ENCODE peak calls at places on chromosomes 12 and 14, in six cellular contexts. One of them, this sample, is unnamed.

GRCh38 chr12:32501835-32502333 is 102.5 kb downstream of the FGD4 start:
- DNase-seq in testis: peak
- DNase-seq in ascending aorta: no peak
- DNase-seq in pancreas: no peak
- DNase-seq in Peyer's patch: no peak
- DNase-seq in A549: no peak
- DNase-seq in this sample: no peak

GRCh38 chr12:4450551-4451112 is 5.0 kb upstream of the FGF6 start:
- DNase-seq in ascending aorta: no peak
- DNase-seq in Peyer's patch: no peak
- DNase-seq in pancreas: no peak
- DNase-seq in A549: no peak
- DNase-seq in testis: no peak
- DNase-seq in this sample: no peak

GRCh38 chr14:54942913-54943312 is 40.3 kb upstream of the GCH1 start:
- DNase-seq in A549: no peak
- DNase-seq in testis: no peak
- DNase-seq in ascending aorta: no peak
- DNase-seq in pancreas: no peak
- DNase-seq in Peyer's patch: no peak
- DNase-seq in this sample: no peak

GRCh38 chr14:81137316-81137715 is 83.4 kb downstream of the GTF2A1 start:
- DNase-seq in ascending aorta: no peak
- DNase-seq in testis: no peak
- DNase-seq in Peyer's patch: no peak
- DNase-seq in pancreas: no peak
- DNase-seq in A549: peak
- DNase-seq in this sample: no peak

GRCh38 chr14:92959189-92959531 is 36.2 kb downstream of the CHGA start:
- DNase-seq in A549: no peak
- DNase-seq in pancreas: peak
- DNase-seq in Peyer's patch: no peak
- DNase-seq in ascending aorta: no peak
- DNase-seq in testis: no peak
- DNase-seq in this sample: no peak

GRCh38 chr12:16636435-16637055 is 30.6 kb upstream of the LMO3 start:
- DNase-seq in A549: no peak
- DNase-seq in pancreas: no peak
- DNase-seq in testis: no peak
- DNase-seq in ascending aorta: no peak
- DNase-seq in Peyer's patch: no peak
- DNase-seq in this sample: no peak

GRCh38 chr14:89308232-89308959 is 108.6 kb downstream of the FOXN3 start:
- DNase-seq in A549: no peak
- DNase-seq in pancreas: no peak
- DNase-seq in Peyer's patch: no peak
- DNase-seq in ascending aorta: no peak
- DNase-seq in testis: no peak
- DNase-seq in this sample: no peak

GRCh38 chr12:54173066-54173726 is 15.6 kb downstream of the SMUG1 start:
- DNase-seq in testis: peak
- DNase-seq in pancreas: no peak
- DNase-seq in Peyer's patch: no peak
- DNase-seq in ascending aorta: no peak
- DNase-seq in A549: no peak
- DNase-seq in this sample: no peak

GRCh38 chr14:29465095-29465494 is 462.6 kb downstream of the PRKD1 start:
- DNase-seq in pancreas: no peak
- DNase-seq in A549: no peak
- DNase-seq in ascending aorta: no peak
- DNase-seq in Peyer's patch: no peak
- DNase-seq in testis: no peak
- DNase-seq in this sample: no peak

GRCh38 chr14:21987937-21988336 is 314.3 kb upstream of the OR4E1 start:
- DNase-seq in pancreas: no peak
- DNase-seq in ascending aorta: no peak
- DNase-seq in Peyer's patch: no peak
- DNase-seq in testis: no peak
- DNase-seq in A549: peak
- DNase-seq in this sample: no peak

GRCh38 chr12:24728366-24728765 is 220.5 kb downstream of the BCAT1 start:
- DNase-seq in A549: peak
- DNase-seq in testis: no peak
- DNase-seq in pancreas: no peak
- DNase-seq in ascending aorta: no peak
- DNase-seq in Peyer's patch: no peak
- DNase-seq in this sample: no peak

GRCh38 chr14:101222362-101223090 is 319.0 kb upstream of the RTL1 start:
- DNase-seq in Peyer's patch: no peak
- DNase-seq in A549: no peak
- DNase-seq in testis: no peak
- DNase-seq in ascending aorta: peak
- DNase-seq in pancreas: no peak
- DNase-seq in this sample: no peak

GRCh38 chr14:59997496-59997895 is 77.6 kb downstream of the LRRC9 start:
- DNase-seq in pancreas: no peak
- DNase-seq in ascending aorta: no peak
- DNase-seq in A549: no peak
- DNase-seq in testis: no peak
- DNase-seq in Peyer's patch: no peak
- DNase-seq in this sample: no peak

GRCh38 chr12:101707131-101707782 is 9.8 kb downstream of the CHPT1 start:
- DNase-seq in A549: no peak
- DNase-seq in pancreas: no peak
- DNase-seq in testis: no peak
- DNase-seq in Peyer's patch: no peak
- DNase-seq in ascending aorta: no peak
- DNase-seq in this sample: no peak

GRCh38 chr14:57870686-57871457 is 5.0 kb upstream of the SLC35F4 start:
- DNase-seq in Peyer's patch: no peak
- DNase-seq in ascending aorta: no peak
- DNase-seq in testis: no peak
- DNase-seq in pancreas: no peak
- DNase-seq in A549: no peak
- DNase-seq in this sample: no peak

GRCh38 chr12:103647267-103647666 is 60.2 kb downstream of the STAB2 start:
- DNase-seq in ascending aorta: no peak
- DNase-seq in A549: peak
- DNase-seq in pancreas: no peak
- DNase-seq in testis: no peak
- DNase-seq in Peyer's patch: no peak
- DNase-seq in this sample: no peak

GRCh38 chr12:68885381-68885780 is 47.6 kb downstream of the CPM start:
- DNase-seq in Peyer's patch: no peak
- DNase-seq in A549: no peak
- DNase-seq in ascending aorta: no peak
- DNase-seq in pancreas: no peak
- DNase-seq in testis: no peak
- DNase-seq in this sample: no peak

GRCh38 chr14:100065161-100065871 is at the start of gene EVL:
- DNase-seq in A549: no peak
- DNase-seq in pancreas: no peak
- DNase-seq in testis: no peak
- DNase-seq in ascending aorta: no peak
- DNase-seq in Peyer's patch: peak
- DNase-seq in this sample: peak

GRCh38 chr12:70121562-70121961 is 121.7 kb upstream of the CNOT2 start:
- DNase-seq in A549: no peak
- DNase-seq in Peyer's patch: no peak
- DNase-seq in pancreas: no peak
- DNase-seq in ascending aorta: no peak
- DNase-seq in testis: no peak
- DNase-seq in this sample: no peak

GRCh38 chr12:47267571-47267970 is 187.8 kb upstream of the AMIGO2 start:
- DNase-seq in pancreas: no peak
- DNase-seq in ascending aorta: no peak
- DNase-seq in testis: no peak
- DNase-seq in A549: no peak
- DNase-seq in Peyer's patch: no peak
- DNase-seq in this sample: no peak

GRCh38 chr14:95440951-95441350 is 75.5 kb downstream of the SYNE3 start:
- DNase-seq in A549: no peak
- DNase-seq in testis: no peak
- DNase-seq in Peyer's patch: no peak
- DNase-seq in ascending aorta: no peak
- DNase-seq in pancreas: no peak
- DNase-seq in this sample: no peak

GRCh38 chr14:38243696-38244250 is 12.1 kb downstream of the CLEC14A start:
- DNase-seq in A549: no peak
- DNase-seq in testis: no peak
- DNase-seq in Peyer's patch: no peak
- DNase-seq in pancreas: no peak
- DNase-seq in ascending aorta: no peak
- DNase-seq in this sample: no peak

GRCh38 chr12:132856581-132856980 is 27.9 kb upstream of the GOLGA3 start:
- DNase-seq in ascending aorta: no peak
- DNase-seq in Peyer's patch: no peak
- DNase-seq in pancreas: no peak
- DNase-seq in A549: no peak
- DNase-seq in testis: no peak
- DNase-seq in this sample: no peak

GRCh38 chr14:37988472-37988871 is 219.2 kb upstream of the SSTR1 start:
- DNase-seq in pancreas: no peak
- DNase-seq in Peyer's patch: no peak
- DNase-seq in A549: no peak
- DNase-seq in ascending aorta: no peak
- DNase-seq in testis: no peak
- DNase-seq in this sample: no peak

GRCh38 chr14:96754162-96754844 is 42.9 kb upstream of the VRK1 start:
- DNase-seq in A549: peak
- DNase-seq in Peyer's patch: no peak
- DNase-seq in testis: no peak
- DNase-seq in ascending aorta: no peak
- DNase-seq in pancreas: no peak
- DNase-seq in this sample: no peak

GRCh38 chr14:79510659-79511058 is 700.6 kb downstream of the DIO2 start:
- DNase-seq in testis: no peak
- DNase-seq in pancreas: no peak
- DNase-seq in A549: peak
- DNase-seq in Peyer's patch: no peak
- DNase-seq in ascending aorta: peak
- DNase-seq in this sample: no peak

GRCh38 chr12:27821259-27821973 is 41.4 kb upstream of the MANSC4 start:
- DNase-seq in ascending aorta: no peak
- DNase-seq in testis: peak
- DNase-seq in Peyer's patch: peak
- DNase-seq in pancreas: no peak
- DNase-seq in A549: peak
- DNase-seq in this sample: no peak

GRCh38 chr12:108733132-108733531 is 1.8 kb upstream of the CORO1C start:
- DNase-seq in ascending aorta: no peak
- DNase-seq in testis: no peak
- DNase-seq in pancreas: no peak
- DNase-seq in A549: no peak
- DNase-seq in Peyer's patch: no peak
- DNase-seq in this sample: no peak

GRCh38 chr12:108731105-108731865 is at the start of gene CORO1C:
- DNase-seq in A549: peak
- DNase-seq in ascending aorta: peak
- DNase-seq in testis: peak
- DNase-seq in pancreas: peak
- DNase-seq in Peyer's patch: peak
- DNase-seq in this sample: peak

GRCh38 chr12:108730337-108731104 is 797 bp downstream of the CORO1C start:
- DNase-seq in pancreas: peak
- DNase-seq in Peyer's patch: peak
- DNase-seq in A549: peak
- DNase-seq in testis: peak
- DNase-seq in ascending aorta: peak
- DNase-seq in this sample: peak

GRCh38 chr12:108732489-108732888 is 1.2 kb upstream of the CORO1C start:
- DNase-seq in testis: no peak
- DNase-seq in A549: no peak
- DNase-seq in pancreas: no peak
- DNase-seq in Peyer's patch: no peak
- DNase-seq in ascending aorta: no peak
- DNase-seq in this sample: no peak

GRCh38 chr12:108731866-108732461 is 646 bp upstream of the CORO1C start:
- DNase-seq in testis: peak
- DNase-seq in Peyer's patch: peak
- DNase-seq in pancreas: peak
- DNase-seq in A549: peak
- DNase-seq in ascending aorta: peak
- DNase-seq in this sample: peak
- TF ChIP-seq CTCF in testis: no peak
- TF ChIP-seq CTCF in Peyer's patch: no peak
- TF ChIP-seq CTCF in pancreas: no peak
- TF ChIP-seq CTCF in A549: no peak
- TF ChIP-seq CTCF in ascending aorta: no peak
- TF ChIP-seq CTCF in this sample: peak

GRCh38 chr14:77314539-77314938 is 6.1 kb downstream of the POMT2 start:
- DNase-seq in ascending aorta: no peak
- DNase-seq in A549: no peak
- DNase-seq in testis: no peak
- DNase-seq in pancreas: no peak
- DNase-seq in Peyer's patch: no peak
- DNase-seq in this sample: no peak
- H3K27ac ChIP-seq in ascending aorta: no peak
- H3K27ac ChIP-seq in A549: peak
- H3K27ac ChIP-seq in testis: peak
- H3K27ac ChIP-seq in pancreas: no peak
- H3K27ac ChIP-seq in Peyer's patch: no peak
- H3K27ac ChIP-seq in this sample: no peak

GRCh38 chr14:52550661-52551060 is 1.6 kb downstream of the TXNDC16 start:
- DNase-seq in A549: no peak
- DNase-seq in testis: no peak
- DNase-seq in pancreas: no peak
- DNase-seq in ascending aorta: no peak
- DNase-seq in Peyer's patch: no peak
- DNase-seq in this sample: no peak

GRCh38 chr14:52552063-52552988 is at the start of the genes GPR137C and TXNDC16:
- DNase-seq in Peyer's patch: peak
- DNase-seq in A549: peak
- DNase-seq in testis: peak
- DNase-seq in ascending aorta: peak
- DNase-seq in pancreas: peak
- DNase-seq in this sample: peak

GRCh38 chr14:52551205-52551604 is 1.1 kb downstream of the TXNDC16 start:
- DNase-seq in ascending aorta: no peak
- DNase-seq in testis: no peak
- DNase-seq in pancreas: no peak
- DNase-seq in A549: no peak
- DNase-seq in Peyer's patch: no peak
- DNase-seq in this sample: no peak

GRCh38 chr14:52553002-52553670 is 500 bp downstream of the GPR137C start:
- DNase-seq in Peyer's patch: peak
- DNase-seq in pancreas: peak
- DNase-seq in testis: peak
- DNase-seq in A549: no peak
- DNase-seq in ascending aorta: peak
- DNase-seq in this sample: peak

GRCh38 chr14:52551696-52552062 is 626 bp downstream of the TXNDC16 start:
- DNase-seq in ascending aorta: no peak
- DNase-seq in testis: peak
- DNase-seq in pancreas: no peak
- DNase-seq in Peyer's patch: peak
- DNase-seq in A549: peak
- DNase-seq in this sample: no peak
- TF ChIP-seq CTCF in ascending aorta: no peak
- TF ChIP-seq CTCF in testis: no peak
- TF ChIP-seq CTCF in pancreas: no peak
- TF ChIP-seq CTCF in Peyer's patch: no peak
- TF ChIP-seq CTCF in A549: peak
- TF ChIP-seq CTCF in this sample: peak

GRCh38 chr14:31927348-31927826 is 149.7 kb upstream of the ARHGAP5 start:
- DNase-seq in testis: no peak
- DNase-seq in Peyer's patch: no peak
- DNase-seq in A549: peak
- DNase-seq in pancreas: no peak
- DNase-seq in ascending aorta: no peak
- DNase-seq in this sample: no peak
- H3K27ac ChIP-seq in testis: peak
- H3K27ac ChIP-seq in Peyer's patch: no peak
- H3K27ac ChIP-seq in A549: peak
- H3K27ac ChIP-seq in pancreas: peak
- H3K27ac ChIP-seq in ascending aorta: peak
- H3K27ac ChIP-seq in this sample: no peak

This sample was measured in CD4-positive, alpha-beta T cell.